ENCODE peak calls at places on chromosomes 4 and X, in five cellular contexts. One of them, this sample, is unnamed.

GRCh38 chrX:5586726-5587125 is 641.9 kb downstream of the NLGN4X start:
- DNase-seq in cardiac muscle cell: no peak
- DNase-seq in fibroblast of mammary gland: no peak
- DNase-seq in GM13977: no peak
- DNase-seq in kidney epithelial cell: no peak
- DNase-seq in this sample: no peak

GRCh38 chrX:47030339-47030738 is 47.9 kb upstream of the RGN start:
- DNase-seq in GM13977: peak
- DNase-seq in cardiac muscle cell: peak
- DNase-seq in fibroblast of mammary gland: peak
- DNase-seq in kidney epithelial cell: peak
- DNase-seq in this sample: peak

GRCh38 chr4:109969909-109970308 is 57.2 kb downstream of the EGF start:
- DNase-seq in GM13977: no peak
- DNase-seq in fibroblast of mammary gland: no peak
- DNase-seq in cardiac muscle cell: peak
- DNase-seq in kidney epithelial cell: no peak
- DNase-seq in this sample: no peak

GRCh38 chrX:133633162-133633561 is 217.9 kb upstream of the GPC4 start:
- DNase-seq in kidney epithelial cell: no peak
- DNase-seq in cardiac muscle cell: no peak
- DNase-seq in fibroblast of mammary gland: peak
- DNase-seq in GM13977: no peak
- DNase-seq in this sample: no peak

GRCh38 chr4:121226362-121226761 is 62.2 kb upstream of the TNIP3 start:
- DNase-seq in GM13977: no peak
- DNase-seq in cardiac muscle cell: no peak
- DNase-seq in kidney epithelial cell: no peak
- DNase-seq in fibroblast of mammary gland: no peak
- DNase-seq in this sample: no peak

GRCh38 chrX:94751611-94752010 is 1077.6 kb downstream of the FAM133A start:
- DNase-seq in kidney epithelial cell: no peak
- DNase-seq in GM13977: no peak
- DNase-seq in fibroblast of mammary gland: no peak
- DNase-seq in cardiac muscle cell: no peak
- DNase-seq in this sample: no peak

GRCh38 chr4:106486533-106486932 is 118.0 kb upstream of the GIMD1 start:
- DNase-seq in GM13977: no peak
- DNase-seq in fibroblast of mammary gland: no peak
- DNase-seq in kidney epithelial cell: no peak
- DNase-seq in cardiac muscle cell: no peak
- DNase-seq in this sample: no peak

GRCh38 chr4:4914059-4914820 is 54.8 kb downstream of the MSX1 start:
- DNase-seq in fibroblast of mammary gland: peak
- DNase-seq in kidney epithelial cell: no peak
- DNase-seq in cardiac muscle cell: peak
- DNase-seq in GM13977: no peak
- DNase-seq in this sample: no peak

GRCh38 chr4:154485127-154485773 is 6.3 kb downstream of the DCHS2 start:
- DNase-seq in kidney epithelial cell: no peak
- DNase-seq in cardiac muscle cell: no peak
- DNase-seq in GM13977: peak
- DNase-seq in fibroblast of mammary gland: no peak
- DNase-seq in this sample: peak

GRCh38 chr4:182843813-182844325 is 73.3 kb downstream of the DCTD start:
- DNase-seq in fibroblast of mammary gland: no peak
- DNase-seq in GM13977: no peak
- DNase-seq in kidney epithelial cell: no peak
- DNase-seq in cardiac muscle cell: no peak
- DNase-seq in this sample: no peak

GRCh38 chr4:14184265-14184664 is 556.7 kb upstream of the BOD1L1 start:
- DNase-seq in GM13977: no peak
- DNase-seq in fibroblast of mammary gland: peak
- DNase-seq in kidney epithelial cell: no peak
- DNase-seq in cardiac muscle cell: peak
- DNase-seq in this sample: no peak

GRCh38 chrX:15854080-15854655 is 445 bp downstream of the AP1S2 start:
- DNase-seq in fibroblast of mammary gland: peak
- DNase-seq in GM13977: peak
- DNase-seq in cardiac muscle cell: peak
- DNase-seq in kidney epithelial cell: no peak
- DNase-seq in this sample: peak

GRCh38 chr4:169286562-169287301 is 16.0 kb upstream of the SH3RF1 start:
- DNase-seq in kidney epithelial cell: no peak
- DNase-seq in GM13977: no peak
- DNase-seq in cardiac muscle cell: peak
- DNase-seq in fibroblast of mammary gland: peak
- DNase-seq in this sample: no peak

GRCh38 chr4:88831063-88831462 is 133.4 kb upstream of the NAP1L5 start:
- DNase-seq in kidney epithelial cell: no peak
- DNase-seq in cardiac muscle cell: no peak
- DNase-seq in GM13977: no peak
- DNase-seq in fibroblast of mammary gland: no peak
- DNase-seq in this sample: no peak

GRCh38 chrX:96407043-96407442 is 277.6 kb upstream of the DIAPH2 start:
- DNase-seq in fibroblast of mammary gland: peak
- DNase-seq in kidney epithelial cell: no peak
- DNase-seq in cardiac muscle cell: peak
- DNase-seq in GM13977: no peak
- DNase-seq in this sample: no peak

DNA sequence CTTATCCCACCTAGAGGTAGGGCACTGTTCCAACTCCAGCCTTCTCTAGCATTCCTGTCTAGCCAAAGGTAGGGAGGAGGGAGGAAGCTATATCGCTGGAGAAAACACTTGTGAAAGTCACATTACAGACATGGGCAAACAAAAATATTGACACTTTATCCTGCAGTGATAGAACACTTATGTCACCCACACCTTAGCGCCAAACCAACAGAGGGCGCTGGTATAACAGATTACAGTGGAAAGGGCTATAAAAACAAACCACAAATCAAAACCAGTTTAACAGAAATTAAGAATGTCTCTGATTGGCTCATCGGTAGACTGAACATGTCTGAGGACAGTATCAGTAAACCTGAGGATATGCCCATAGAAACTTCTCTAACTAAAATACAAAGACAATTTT is 451.3 kb downstream of the TLL1 start:
- DNase-seq in fibroblast of mammary gland: peak
- DNase-seq in kidney epithelial cell: no peak
- DNase-seq in cardiac muscle cell: peak
- DNase-seq in GM13977: no peak
- DNase-seq in this sample: no peak
- TF ChIP-seq CTCF in fibroblast of mammary gland: peak
- TF ChIP-seq CTCF in kidney epithelial cell: peak
- TF ChIP-seq CTCF in cardiac muscle cell: peak
- TF ChIP-seq CTCF in GM13977: peak
- TF ChIP-seq CTCF in this sample: peak

DNA sequence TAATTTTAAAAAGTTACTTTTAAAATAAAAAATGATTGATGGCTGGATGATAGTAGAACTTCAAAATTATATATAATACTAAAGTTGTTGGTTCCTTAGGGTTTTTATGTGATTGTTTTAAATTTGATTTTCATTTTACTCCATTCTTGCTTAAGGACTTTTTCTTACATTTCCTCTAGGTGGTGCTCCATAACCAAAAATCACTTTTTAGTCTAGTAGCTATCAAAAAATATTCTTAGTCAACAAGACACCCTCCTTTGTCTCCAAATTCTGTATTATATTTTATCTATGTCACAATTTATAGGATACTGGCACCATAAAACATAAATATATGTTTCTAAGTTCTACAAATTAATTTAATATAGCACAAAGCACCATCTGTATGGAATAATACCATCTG is 67.2 kb upstream of the BRWD3 start:
- DNase-seq in fibroblast of mammary gland: peak
- DNase-seq in kidney epithelial cell: peak
- DNase-seq in cardiac muscle cell: peak
- DNase-seq in GM13977: peak
- DNase-seq in this sample: peak
- TF ChIP-seq CTCF in fibroblast of mammary gland: peak
- TF ChIP-seq CTCF in kidney epithelial cell: no peak
- TF ChIP-seq CTCF in cardiac muscle cell: peak
- TF ChIP-seq CTCF in GM13977: peak
- TF ChIP-seq CTCF in this sample: no peak

DNA sequence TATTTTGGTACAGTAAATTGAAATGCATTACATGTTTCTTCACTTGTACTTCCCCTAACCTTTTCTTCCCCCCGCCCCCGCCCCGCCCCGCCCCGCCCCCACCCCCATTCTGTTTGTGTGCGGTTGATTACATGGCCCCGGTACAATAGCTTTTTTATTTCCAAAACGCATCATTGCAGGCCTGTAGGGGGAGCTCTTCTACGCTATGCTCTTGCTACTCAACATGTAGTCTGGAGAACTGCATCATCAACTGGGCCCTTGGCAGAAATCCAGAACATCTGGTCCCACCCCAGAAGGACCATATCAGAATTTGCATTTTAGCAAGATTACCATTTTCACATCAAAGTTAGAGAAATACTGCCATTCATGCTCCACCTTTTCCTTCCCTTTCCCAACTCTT is 333.3 kb upstream of the DDX53 start:
- DNase-seq in fibroblast of mammary gland: peak
- DNase-seq in cardiac muscle cell: peak
- DNase-seq in kidney epithelial cell: no peak
- DNase-seq in GM13977: no peak
- DNase-seq in this sample: peak
- TF ChIP-seq CTCF in fibroblast of mammary gland: peak
- TF ChIP-seq CTCF in cardiac muscle cell: peak
- TF ChIP-seq CTCF in kidney epithelial cell: no peak
- TF ChIP-seq CTCF in GM13977: peak
- TF ChIP-seq CTCF in this sample: peak

GRCh38 chr4:103996059-103996458 is 276.3 kb upstream of the TACR3 start:
- DNase-seq in fibroblast of mammary gland: peak
- DNase-seq in kidney epithelial cell: no peak
- DNase-seq in GM13977: no peak
- DNase-seq in cardiac muscle cell: peak
- DNase-seq in this sample: no peak
- TF ChIP-seq CTCF in fibroblast of mammary gland: no peak
- TF ChIP-seq CTCF in kidney epithelial cell: peak
- TF ChIP-seq CTCF in GM13977: peak
- TF ChIP-seq CTCF in cardiac muscle cell: no peak
- TF ChIP-seq CTCF in this sample: no peak

GRCh38 chr4:1116837-1117236 is 3.5 kb upstream of the RNF212 start:
- DNase-seq in cardiac muscle cell: peak
- DNase-seq in GM13977: no peak
- DNase-seq in fibroblast of mammary gland: peak
- DNase-seq in kidney epithelial cell: peak
- DNase-seq in this sample: no peak
- TF ChIP-seq CTCF in cardiac muscle cell: no peak
- TF ChIP-seq CTCF in GM13977: no peak
- TF ChIP-seq CTCF in fibroblast of mammary gland: no peak
- TF ChIP-seq CTCF in kidney epithelial cell: peak
- TF ChIP-seq CTCF in this sample: no peak

GRCh38 chrX:153688900-153689590 is 1.3 kb downstream of the SLC6A8 start:
- DNase-seq in kidney epithelial cell: no peak
- DNase-seq in fibroblast of mammary gland: no peak
- DNase-seq in GM13977: no peak
- DNase-seq in cardiac muscle cell: peak
- DNase-seq in this sample: no peak
- TF ChIP-seq CTCF in kidney epithelial cell: no peak
- TF ChIP-seq CTCF in fibroblast of mammary gland: no peak
- TF ChIP-seq CTCF in GM13977: no peak
- TF ChIP-seq CTCF in cardiac muscle cell: no peak
- TF ChIP-seq CTCF in this sample: no peak

This sample was measured in GM20000.